ENCODE peak calls at places on chromosome 19, in eight cellular contexts. O is tibial artery; P is astrocyte; L is stomach; G is IMR-90; N is GM23338; R is thoracic aorta; S is CD8-positive, alpha-beta T cell. X is an unnamed sample. For H3K4me1 and H3K36me3, the result is how much of the 10 kb centered on the place peaks cover.

GRCh38 chr19:54684537-54684936 is 21.8 kb downstream of the LILRB4 start:
- DNase-seq in S (no peak), R (no peak), L (no peak), P (peak), O (no peak), G (no peak), N (peak), X (no peak)

GRCh38 chr19:55116232-55117062 is 990 bp downstream of the PPP1R12C start:
- DNase-seq in N (peak), L (peak), O (peak), R (no peak), S (peak), P (peak), G (peak), X (peak)

GRCh38 chr19:55080121-55080914 is 4.6 kb downstream of the EPS8L1 start:
- DNase-seq in L (peak), R (no peak), G (peak), N (peak), S (peak), P (no peak), O (no peak), X (peak)

GRCh38 chr19:14670408-14670807 is 4.2 kb downstream of the ADGRE3 start:
- DNase-seq in R (no peak), P (no peak), O (no peak), N (no peak), S (no peak), G (no peak), L (no peak), X (no peak)

GRCh38 chr19:52992109-52993004 is 21.4 kb upstream of the ERVV-1 start:
- DNase-seq in N (peak), S (no peak), O (peak), R (no peak), G (no peak), P (no peak), L (peak), X (no peak)

GRCh38 chr19:13583114-13583513 is 76.8 kb upstream of the CACNA1A start:
- DNase-seq in R (no peak), P (no peak), L (no peak), N (no peak), O (no peak), G (no peak), S (no peak), X (no peak)

GRCh38 chr19:55585658-55586339 is 5.2 kb upstream of the ZNF579 start:
- DNase-seq in N (peak), R (no peak), G (peak), P (peak), O (peak), S (peak), L (peak), X (peak)

GRCh38 chr19:57708641-57709354 is at the start of gene ZNF154:
- DNase-seq in N (peak), P (peak), G (peak), O (no peak), S (peak), R (no peak), L (no peak), X (no peak)

GRCh38 chr19:29375429-29376093 is 150.2 kb upstream of the VSTM2B start:
- DNase-seq in N (no peak), S (no peak), G (no peak), L (peak), P (no peak), O (peak), R (no peak), X (peak)

GRCh38 chr19:29538651-29539050 is 12.9 kb downstream of the VSTM2B start:
- DNase-seq in R (no peak), O (no peak), N (no peak), S (no peak), L (no peak), P (no peak), G (no peak), X (no peak)

GRCh38 chr19:2587001-2587719 is 111.2 kb downstream of the GADD45B start:
- DNase-seq in O (peak), S (no peak), L (no peak), R (no peak), N (peak), G (peak), P (no peak), X (peak)

GRCh38 chr19:38808741-38809140 is 4.0 kb downstream of the LGALS4 start:
- DNase-seq in P (no peak), G (no peak), O (no peak), S (no peak), R (no peak), L (no peak), N (no peak), X (no peak)

GRCh38 chr19:12788682-12789097 is 2.6 kb upstream of the JUNB start:
- DNase-seq in G (peak), P (no peak), R (no peak), N (peak), O (peak), L (peak), S (no peak), X (peak)

GRCh38 chr19:1206063-1206732 is 620 bp downstream of the STK11 start:
- DNase-seq in S (no peak), G (no peak), L (no peak), O (no peak), R (no peak), P (no peak), N (no peak), X (peak)

GRCh38 chr19:56538254-56538760 is 441 bp upstream of the ZFP28 start:
- DNase-seq in O (peak), N (peak), L (peak), S (peak), G (peak), R (peak), P (peak), X (peak)

GRCh38 chr19:47239610-47240296 is 8.8 kb upstream of the BBC3 start:
- DNase-seq in S (peak), N (peak), P (peak), L (peak), G (peak), R (no peak), O (peak), X (peak)

GRCh38 chr19:39471756-39472536 is 8.7 kb upstream of the TIMM50 start:
- DNase-seq in N (no peak), O (no peak), S (no peak), G (no peak), R (no peak), L (no peak), P (no peak), X (no peak)

GRCh38 chr19:38685666-38686529 is 38.4 kb downstream of the ACTN4 start:
- DNase-seq in L (no peak), N (peak), R (no peak), O (no peak), G (peak), S (no peak), P (peak), X (no peak)

GRCh38 chr19:3184847-3185481 is 766 bp upstream of the NCLN start:
- DNase-seq in G (no peak), P (no peak), L (peak), S (no peak), N (peak), O (no peak), R (peak), X (peak)

GRCh38 chr19:28485300-28485699 is 727.7 kb downstream of the UQCRFS1 start:
- DNase-seq in G (no peak), N (no peak), O (no peak), S (no peak), P (no peak), L (no peak), R (no peak), X (no peak)

GRCh38 chr19:39160523-39160861 is 34.9 kb downstream of the PAK4 start:
- DNase-seq in N (no peak), S (no peak), G (peak), L (peak), R (peak), P (peak), O (no peak), X (no peak)

GRCh38 chr19:6687117-6687516 is 17.2 kb upstream of the TNFSF14 start:
- DNase-seq in R (no peak), G (no peak), O (no peak), N (no peak), P (no peak), S (no peak), L (no peak), X (no peak)

GRCh38 chr19:7509625-7510024 is 6.3 kb upstream of the ZNF358 start:
- DNase-seq in N (peak), O (no peak), R (no peak), L (no peak), P (no peak), G (no peak), S (no peak), X (no peak)

GRCh38 chr19:18788782-18789421 is 2.2 kb downstream of the COMP start:
- DNase-seq in N (peak), O (no peak), G (no peak), L (no peak), R (no peak), P (no peak), S (no peak), X (no peak)

GRCh38 chr19:41449079-41449864 is 6.3 kb downstream of the ERICH4 start:
- DNase-seq in G (peak), S (peak), R (peak), O (peak), P (peak), N (peak), L (peak), X (peak)

GRCh38 chr19:57016491-57016890 is 103.3 kb upstream of the USP29 start:
- DNase-seq in L (no peak), S (no peak), R (no peak), G (no peak), O (no peak), N (no peak), P (no peak), X (no peak)

GRCh38 chr19:53432088-53432661 is 391 bp downstream of the ZNF761 start:
- DNase-seq in N (peak), P (no peak), O (no peak), L (peak), R (no peak), S (no peak), G (peak), X (peak)

GRCh38 chr19:38394488-38394887 is 6.0 kb downstream of the SPRED3 start:
- DNase-seq in P (no peak), L (no peak), O (no peak), N (peak), R (no peak), G (no peak), S (peak), X (peak)

GRCh38 chr19:4061683-4062575 is 4.8 kb downstream of the ZBTB7A start:
- DNase-seq in P (no peak), S (no peak), N (peak), G (no peak), O (no peak), R (no peak), L (peak), X (no peak)

GRCh38 chr19:35268546-35269424 is at the start of gene USF2:
- DNase-seq in G (peak), P (peak), R (no peak), S (peak), L (peak), O (peak), N (peak), X (peak)
- H3K4me1 ChIP-seq in G (under half), P (under half), R (under half), S (under half), L (half or more), O (under half), N (under half), X (under half)

DNA sequence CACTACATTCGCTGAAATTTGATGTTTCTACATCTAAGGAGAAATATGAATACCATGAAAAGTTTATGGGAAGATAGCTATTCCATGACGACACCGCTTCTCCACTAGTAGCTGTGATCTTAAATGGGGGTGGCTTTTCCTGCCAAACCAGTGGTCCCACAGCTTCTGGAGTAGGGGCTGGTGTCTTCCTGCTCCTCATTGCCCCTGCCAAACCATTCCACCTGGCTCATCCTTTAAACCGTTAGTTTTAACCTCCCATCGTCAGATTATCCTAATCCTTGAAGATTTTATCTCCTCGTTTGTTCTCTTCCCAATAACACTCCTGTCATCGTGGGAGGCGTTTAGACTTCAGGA is 568 bp upstream of the ZNF230 start:
- DNase-seq in P (peak), S (no peak), N (no peak), L (no peak), R (no peak), G (peak), O (no peak), X (no peak)
- TF ChIP-seq CTCF in P (no peak), S (no peak), N (no peak), L (no peak), R (no peak), G (no peak), O (no peak), X (no peak)

GRCh38 chr19:23312515-23312914 is 62.3 kb upstream of the ZNF724 start:
- DNase-seq in S (no peak), N (no peak), L (no peak), O (no peak), P (no peak), R (no peak), G (peak), X (no peak)
- H3K36me3 ChIP-seq in S (under half), N (under half), L (under half), O (under half), P (under half), R (under half), G (under half), X (under half)

GRCh38 chr19:33290956-33291622 is 11.2 kb downstream of the CEBPA start:
- DNase-seq in G (no peak), N (no peak), P (no peak), O (no peak), L (no peak), R (no peak), S (no peak), X (no peak)

GRCh38 chr19:33294058-33294798 is 8.1 kb downstream of the CEBPA start:
- DNase-seq in L (no peak), S (no peak), O (no peak), G (no peak), N (no peak), R (no peak), P (no peak), X (peak)

GRCh38 chr19:33293255-33294057 is 8.9 kb downstream of the CEBPA start:
- DNase-seq in P (peak), L (no peak), O (no peak), G (peak), N (no peak), R (no peak), S (no peak), X (peak)

GRCh38 chr19:33291623-33292534 is 10.5 kb downstream of the CEBPA start:
- DNase-seq in G (no peak), R (no peak), L (no peak), N (no peak), O (no peak), S (no peak), P (no peak), X (peak)

DNA sequence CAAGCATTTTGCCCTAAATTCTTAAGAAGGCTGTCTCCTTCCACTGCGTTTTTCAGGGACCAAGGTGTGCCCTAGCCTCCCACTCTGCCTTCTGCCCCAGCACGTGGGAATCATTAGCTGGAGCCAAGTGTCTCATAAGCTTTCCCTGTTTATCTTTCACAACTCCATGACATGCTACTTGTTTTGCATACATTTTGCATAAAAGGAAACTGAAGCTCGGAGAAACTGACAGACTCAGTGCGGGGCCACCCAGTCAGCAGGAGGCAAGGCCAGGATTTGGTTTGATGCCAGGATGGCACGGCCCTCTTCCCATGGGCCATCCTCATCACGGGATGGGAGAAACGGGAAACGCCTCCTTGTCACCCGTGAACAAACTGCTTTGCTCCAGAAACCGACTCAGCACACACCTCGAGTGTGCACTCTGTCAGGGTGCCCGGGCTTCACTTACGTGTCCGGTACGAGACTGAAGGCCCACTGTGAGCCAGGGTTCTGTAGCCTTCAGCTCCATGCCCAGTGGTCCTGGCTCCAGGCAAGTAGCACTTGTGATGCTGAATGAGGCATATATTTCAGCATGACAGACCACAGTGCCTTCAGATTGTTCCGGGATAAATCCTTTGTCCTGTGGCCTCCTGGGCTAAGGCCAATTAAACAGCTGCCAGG is 9.6 kb downstream of the CEBPA start:
- DNase-seq in L (no peak), N (no peak), P (no peak), S (no peak), O (no peak), R (no peak), G (no peak), X (no peak)
- H3K4me1 ChIP-seq in L (under half), N (under half), P (under half), S (under half), O (under half), R (under half), G (under half), X (under half)

DNA sequence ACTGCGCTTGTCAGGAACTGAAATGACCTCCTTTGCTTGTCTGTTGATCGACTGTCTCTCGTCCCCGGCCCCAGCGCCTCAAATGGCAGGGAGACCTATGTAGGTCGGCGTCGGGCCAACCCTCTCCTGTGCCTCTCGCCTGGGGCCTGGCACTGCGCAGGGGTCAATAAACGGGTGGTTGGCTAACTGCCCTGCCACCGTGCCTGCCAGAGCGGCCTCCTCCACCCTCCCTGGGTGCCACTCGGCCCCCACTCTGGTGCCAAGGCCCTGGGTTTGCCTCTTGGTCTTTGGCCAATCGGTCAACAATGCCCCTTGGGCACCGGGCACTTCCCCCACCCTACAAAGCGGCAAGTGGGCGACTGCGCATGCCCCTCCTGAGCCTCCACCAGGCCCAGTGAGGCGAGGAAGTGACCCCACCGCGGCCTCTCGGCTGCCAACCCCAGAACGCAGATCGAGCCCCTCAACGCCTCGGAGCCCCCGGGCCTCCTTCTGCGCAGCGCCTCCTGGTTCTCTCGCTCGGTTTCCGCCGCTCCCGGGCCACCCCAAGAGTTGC is 1.1 kb downstream of the KEAP1 start:
- DNase-seq in R (peak), S (no peak), P (no peak), G (peak), N (peak), L (peak), O (peak), X (peak)
- TF ChIP-seq CTCF in R (no peak), S (no peak), P (no peak), G (no peak), N (no peak), L (no peak), O (no peak), X (no peak)

GRCh38 chr19:17321655-17322489 is 12.5 kb downstream of the DDA1 start:
- DNase-seq in R (no peak), L (no peak), S (no peak), N (no peak), O (no peak), P (no peak), G (no peak), X (no peak)
- H3K36me3 ChIP-seq in R (under half), L (half or more), S (under half), N (under half), O (half or more), P (under half), G (under half), X (under half)

DNA sequence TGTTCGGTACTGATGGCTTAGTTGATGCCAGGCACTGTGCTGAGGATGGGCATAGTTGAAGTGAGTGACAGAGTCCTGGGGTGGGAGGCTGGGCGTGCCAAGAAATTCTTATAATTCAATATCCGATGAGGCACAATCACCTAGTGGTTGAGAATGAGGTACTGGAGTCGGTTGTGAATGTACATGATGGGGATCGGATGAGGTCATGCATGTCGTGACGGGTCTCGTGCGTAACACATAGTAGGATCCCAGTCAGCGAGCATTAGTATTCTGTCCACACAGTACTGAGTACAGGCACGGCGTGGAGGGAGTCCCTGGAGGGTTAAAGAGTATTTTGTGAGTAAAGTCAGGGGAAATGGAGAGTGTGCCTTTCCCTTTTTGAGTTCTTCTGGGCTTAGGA is 2.8 kb downstream of the SAFB start:
- DNase-seq in G (no peak), L (no peak), P (no peak), O (no peak), S (no peak), R (no peak), N (no peak), X (no peak)
- H3K4me1 ChIP-seq in G (under half), L (half or more), P (under half), O (half or more), S (half or more), R (half or more), N (under half), X (under half)

DNA sequence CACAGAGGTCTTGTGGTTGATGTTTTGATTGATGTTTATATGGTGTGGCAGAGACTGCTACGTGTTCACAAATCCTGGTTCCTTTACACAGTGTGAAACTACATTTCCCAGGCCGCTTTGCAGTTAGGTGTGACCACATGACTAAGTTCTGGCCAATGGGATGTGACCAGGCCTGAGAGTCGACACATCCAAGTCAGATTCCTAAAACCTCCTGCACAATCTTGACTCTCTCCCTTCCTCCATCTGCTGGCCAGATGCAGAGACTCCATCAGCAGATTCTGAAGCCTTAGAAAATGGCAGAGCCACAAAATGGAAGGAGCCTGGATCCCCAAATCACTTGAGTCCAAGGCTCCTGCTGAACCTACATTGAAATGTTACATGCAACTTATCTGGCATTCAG is 12.6 kb downstream of the CD37 start:
- DNase-seq in N (peak), O (no peak), P (peak), L (no peak), S (no peak), R (no peak), G (peak), X (no peak)
- TF ChIP-seq CTCF in N (peak), O (no peak), P (peak), L (no peak), S (no peak), R (peak), G (peak), X (no peak)